ENCODE peak calls at places on chromosomes 13 and 19, in five cellular contexts. X is EH, L is AG09319, W is GOT3, R is foreskin melanocyte. P is an unnamed sample.

GRCh38 chr19:18168673-18169381 is 4.8 kb upstream of the IFI30 start:
- DNase-seq in L (no peak), X (no peak), W (no peak), R (no peak), P (no peak)

GRCh38 chr19:11982526-11982925 is 17.7 kb downstream of the ZNF763 start:
- DNase-seq in L (no peak), X (peak; percentile 60), R (no peak), W (no peak), P (no peak)

GRCh38 chr19:13103961-13104847 is 1.5 kb upstream of the LYL1 start:
- DNase-seq in X (no peak), L (no peak), R (no peak), W (no peak), P (no peak)

GRCh38 chr13:33797622-33798021 is 20.3 kb upstream of the RFC3 start:
- DNase-seq in R (no peak), L (no peak), W (no peak), X (peak; percentile 30), P (no peak)

GRCh38 chr13:46136688-46137087 is 31.9 kb upstream of the CPB2 start:
- DNase-seq in L (no peak), R (no peak), W (no peak), X (no peak), P (no peak)

GRCh38 chr19:6694147-6694815 is 24.3 kb upstream of the TNFSF14 start:
- DNase-seq in L (no peak), R (no peak), X (no peak), W (no peak), P (no peak)

GRCh38 chr13:57632276-57633140 is 964 bp downstream of the PCDH17 start:
- DNase-seq in L (no peak), R (no peak), X (no peak), W (no peak), P (no peak)

GRCh38 chr19:33686246-33686645 is 64.5 kb downstream of the CHST8 start:
- DNase-seq in W (no peak), X (no peak), R (no peak), L (no peak), P (no peak)

GRCh38 chr13:20566424-20566916 is 487 bp upstream of the IFT88 start:
- DNase-seq in X (peak; percentile 82), W (no peak), L (no peak), R (peak; percentile 57), P (peak; percentile 69)

GRCh38 chr13:111876506-111876905 is 190.4 kb upstream of the SOX1 start:
- DNase-seq in L (no peak), R (no peak), X (no peak), W (no peak), P (no peak)

GRCh38 chr13:33206945-33207615 is 78.5 kb downstream of the STARD13 start:
- DNase-seq in W (no peak), X (no peak), L (no peak), R (no peak), P (no peak)

GRCh38 chr19:4208385-4209094 is 20.8 kb upstream of the EBI3 start:
- DNase-seq in X (peak; percentile 45), R (no peak), L (no peak), W (no peak), P (peak; percentile 48)